ENCODE peak calls at places on chromosomes 16 and 17, in nine cellular contexts. B, Y, E, O, P, D, A, R and J are unnamed samples.

GRCh38 chr16:66286527-66286926 is 80.0 kb upstream of the CDH5 start:
- DNase-seq in B (no peak), Y (no peak), E (no peak), O (no peak), P (no peak), D (no peak), A (no peak), R (no peak), J (no peak)

GRCh38 chr17:6138761-6139446 is 68.7 kb downstream of the WSCD1 start:
- DNase-seq in B (no peak), Y (no peak), E (no peak), O (no peak), P (no peak), D (no peak), A (no peak), R (no peak), J (no peak)

GRCh38 chr17:30336369-30337171 is 2.7 kb upstream of the TMIGD1 start:
- DNase-seq in B (peak), Y (no peak), E (peak), O (peak), P (peak), D (peak), A (peak), R (peak), J (peak)

GRCh38 chr17:57574040-57574513 is 171.0 kb downstream of the CCDC182 start:
- DNase-seq in B (no peak), Y (no peak), E (no peak), O (no peak), P (no peak), D (no peak), A (no peak), R (peak), J (no peak)

GRCh38 chr16:4496305-4496704 is 20.1 kb downstream of the HMOX2 start:
- DNase-seq in B (no peak), Y (no peak), E (no peak), O (no peak), P (no peak), D (no peak), A (no peak), R (peak), J (no peak)

GRCh38 chr16:19744670-19745069 is 26.6 kb downstream of the IQCK start:
- DNase-seq in B (no peak), Y (no peak), E (no peak), O (no peak), P (no peak), D (no peak), A (no peak), R (no peak), J (no peak)

GRCh38 chr17:48002208-48002919 is 31.5 kb downstream of the CDK5RAP3 start:
- DNase-seq in B (no peak), Y (no peak), E (peak), O (no peak), P (no peak), D (no peak), A (no peak), R (peak), J (no peak)

GRCh38 chr17:82065193-82065637 is 389 bp downstream of the DUS1L start:
- DNase-seq in B (no peak), Y (peak), E (no peak), O (no peak), P (no peak), D (no peak), A (no peak), R (peak), J (peak)

GRCh38 chr17:520447-521167 is 168.0 kb upstream of the RPH3AL start:
- DNase-seq in B (no peak), Y (no peak), E (peak), O (no peak), P (no peak), D (no peak), A (no peak), R (peak), J (no peak)

GRCh38 chr17:82371333-82372062 is at the start of gene UTS2R:
- DNase-seq in B (no peak), Y (no peak), E (no peak), O (no peak), P (no peak), D (no peak), A (no peak), R (no peak), J (no peak)

GRCh38 chr16:51535591-51535990 is 384.5 kb upstream of the SALL1 start:
- DNase-seq in B (no peak), Y (no peak), E (no peak), O (no peak), P (no peak), D (no peak), A (no peak), R (no peak), J (no peak)

GRCh38 chr16:54135361-54136275 is 151.0 kb downstream of the IRX3 start:
- DNase-seq in B (no peak), Y (peak), E (no peak), O (no peak), P (no peak), D (no peak), A (no peak), R (peak), J (no peak)

GRCh38 chr16:89038811-89039735 is 54.6 kb upstream of the ACSF3 start:
- DNase-seq in B (no peak), Y (no peak), E (no peak), O (no peak), P (no peak), D (no peak), A (no peak), R (no peak), J (no peak)

GRCh38 chr16:27471661-27472060 is 69.7 kb downstream of the IL21R start:
- DNase-seq in B (no peak), Y (no peak), E (no peak), O (no peak), P (no peak), D (no peak), A (no peak), R (no peak), J (no peak)

GRCh38 chr16:23676924-23677480 is 1.7 kb upstream of the PLK1 start:
- DNase-seq in B (no peak), Y (no peak), E (no peak), O (no peak), P (no peak), D (no peak), A (no peak), R (no peak), J (no peak)

GRCh38 chr16:71807905-71808592 is 585 bp downstream of the AP1G1 start:
- DNase-seq in B (no peak), Y (peak), E (no peak), O (no peak), P (no peak), D (no peak), A (no peak), R (peak), J (peak)

GRCh38 chr16:9934723-9935508 is 247.3 kb downstream of the GRIN2A start:
- DNase-seq in B (no peak), Y (no peak), E (no peak), O (no peak), P (no peak), D (no peak), A (no peak), R (no peak), J (no peak)

GRCh38 chr17:72388765-72389473 is 268.1 kb downstream of the SOX9 start:
- DNase-seq in B (no peak), Y (peak), E (no peak), O (no peak), P (no peak), D (no peak), A (no peak), R (peak), J (no peak)

GRCh38 chr17:44069974-44070454 is 521 bp upstream of the G6PC3 start:
- DNase-seq in B (no peak), Y (no peak), E (no peak), O (no peak), P (peak), D (no peak), A (no peak), R (no peak), J (no peak)

GRCh38 chr17:35906559-35907265 is 23.9 kb downstream of the RDM1 start:
- DNase-seq in B (no peak), Y (no peak), E (no peak), O (no peak), P (no peak), D (no peak), A (no peak), R (no peak), J (no peak)

GRCh38 chr17:11935734-11936406 is 61.4 kb downstream of the ZNF18 start:
- DNase-seq in B (no peak), Y (peak), E (peak), O (peak), P (no peak), D (no peak), A (peak), R (peak), J (no peak)

GRCh38 chr16:30637952-30638351 is 12.8 kb upstream of the PRR14 start:
- DNase-seq in B (no peak), Y (no peak), E (peak), O (peak), P (no peak), D (no peak), A (peak), R (peak), J (no peak)

GRCh38 chr17:9177212-9177611 is 155.9 kb downstream of the NTN1 start:
- DNase-seq in B (no peak), Y (no peak), E (no peak), O (no peak), P (no peak), D (no peak), A (no peak), R (no peak), J (no peak)

GRCh38 chr17:82236142-82236971 is 7.5 kb downstream of the SLC16A3 start:
- DNase-seq in B (peak), Y (no peak), E (peak), O (peak), P (peak), D (peak), A (peak), R (peak), J (peak)

GRCh38 chr17:73863761-73864535 is 219.7 kb upstream of the SDK2 start:
- DNase-seq in B (peak), Y (no peak), E (no peak), O (no peak), P (no peak), D (no peak), A (no peak), R (no peak), J (no peak)

GRCh38 chr16:75114946-75115825 is 1.4 kb downstream of the LDHD start:
- DNase-seq in B (no peak), Y (no peak), E (no peak), O (no peak), P (peak), D (no peak), A (no peak), R (no peak), J (no peak)

GRCh38 chr17:18261659-18262058 is 1.2 kb downstream of the MIEF2 start:
- DNase-seq in B (no peak), Y (no peak), E (no peak), O (no peak), P (no peak), D (no peak), A (no peak), R (no peak), J (no peak)

GRCh38 chr16:27193300-27193990 is 9.9 kb upstream of the KDM8 start:
- DNase-seq in B (no peak), Y (no peak), E (no peak), O (no peak), P (no peak), D (no peak), A (no peak), R (no peak), J (no peak)

GRCh38 chr17:28973414-28973813 is 22.1 kb upstream of the PHF12 start:
- DNase-seq in B (no peak), Y (no peak), E (no peak), O (no peak), P (no peak), D (no peak), A (no peak), R (peak), J (no peak)

GRCh38 chr17:44464037-44464436 is 39.2 kb downstream of the GPATCH8 start:
- DNase-seq in B (no peak), Y (no peak), E (no peak), O (no peak), P (no peak), D (no peak), A (no peak), R (peak), J (no peak)

GRCh38 chr17:4617090-4617489 is 24.4 kb downstream of the ALOX15 start:
- DNase-seq in B (no peak), Y (no peak), E (no peak), O (no peak), P (no peak), D (no peak), A (no peak), R (no peak), J (no peak)

GRCh38 chr16:28062261-28063046 is 1.1 kb downstream of the GSG1L start:
- DNase-seq in B (no peak), Y (no peak), E (no peak), O (no peak), P (no peak), D (no peak), A (no peak), R (no peak), J (no peak)